ENCODE peak calls at places on chromosomes 5 and 9, in five cellular contexts. R is HCT116, A is H1, K is K562, O is WTC11. H is an unnamed sample.

GRCh38 chr9:132268725-132269352 is 85.9 kb downstream of the SETX start:
- DNase-seq in R (peak; percentile 43), A (peak; percentile 50), K (peak; percentile 72), O (peak; percentile 80), H (peak; percentile 39)

GRCh38 chr5:150368526-150368925 is 11.0 kb downstream of the TCOF1 start:
- DNase-seq in R (no peak), A (no peak), K (no peak), O (no peak), H (no peak)

GRCh38 chr9:91536211-91536691 is 112.6 kb upstream of the NFIL3 start:
- DNase-seq in R (peak; percentile 31), A (no peak), K (no peak), O (no peak), H (peak; percentile 41)

GRCh38 chr9:27591093-27591492 is 17.8 kb upstream of the C9orf72 start:
- DNase-seq in R (no peak), A (no peak), K (no peak), O (no peak), H (no peak)

GRCh38 chr5:147168578-147169327 is 66.1 kb upstream of the STK32A start:
- DNase-seq in R (no peak), A (no peak), K (no peak), O (no peak), H (peak; percentile 77)

GRCh38 chr9:98908897-98909634 is 34.6 kb upstream of the COL15A1 start:
- DNase-seq in R (no peak), A (no peak), K (no peak), O (no peak), H (no peak)

GRCh38 chr5:83927140-83927733 is 206.6 kb upstream of the HAPLN1 start:
- DNase-seq in R (peak; percentile 57), A (peak; percentile 79), K (peak; percentile 27), O (peak; percentile 92), H (peak; percentile 41)

GRCh38 chr9:23851024-23851629 is 25.1 kb upstream of the ELAVL2 start:
- DNase-seq in R (no peak), A (peak; percentile 31), K (no peak), O (peak; percentile 68), H (no peak)

GRCh38 chr5:176910161-176910560 is 11.0 kb upstream of the HK3 start:
- DNase-seq in R (no peak), A (no peak), K (no peak), O (no peak), H (no peak)

DNA sequence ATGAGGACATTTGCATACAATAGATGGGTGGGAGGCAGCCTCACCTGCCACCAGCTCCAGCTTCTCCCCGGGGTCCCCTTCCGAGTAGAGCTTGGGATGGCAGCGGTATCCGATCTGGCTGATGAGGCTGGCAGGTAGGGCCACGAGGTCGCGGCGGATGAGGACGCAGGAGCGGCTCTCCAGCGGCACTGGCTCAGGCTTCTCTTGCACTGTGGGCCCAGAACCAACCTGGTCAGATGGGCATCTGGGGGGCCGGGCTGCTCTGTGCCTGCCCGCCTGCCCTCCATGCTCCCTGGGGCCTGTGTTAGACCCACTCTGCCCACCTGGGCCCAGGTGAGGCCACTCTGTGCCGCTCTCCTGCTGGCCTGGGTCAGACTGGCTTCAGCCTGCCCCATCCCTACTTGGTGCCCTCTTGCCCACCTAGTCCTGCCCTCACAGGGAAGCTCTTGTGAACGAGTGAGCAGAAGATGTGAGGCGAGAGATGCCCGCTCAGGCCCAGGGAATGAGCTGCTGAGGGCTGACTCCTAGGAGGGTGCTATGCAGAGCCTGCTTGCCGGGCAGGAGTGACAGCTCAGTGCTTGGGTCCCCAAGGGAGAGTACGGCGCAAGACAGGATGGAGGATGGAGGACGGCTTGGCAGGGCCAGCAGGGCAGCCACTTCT is 55.2 kb upstream of the UBAC1 start:
- DNase-seq in R (no peak), A (no peak), K (no peak), O (no peak), H (no peak)
- TF ChIP-seq MAX in R (no peak), A (no peak), K (no peak), O (no peak), H (no peak)

DNA sequence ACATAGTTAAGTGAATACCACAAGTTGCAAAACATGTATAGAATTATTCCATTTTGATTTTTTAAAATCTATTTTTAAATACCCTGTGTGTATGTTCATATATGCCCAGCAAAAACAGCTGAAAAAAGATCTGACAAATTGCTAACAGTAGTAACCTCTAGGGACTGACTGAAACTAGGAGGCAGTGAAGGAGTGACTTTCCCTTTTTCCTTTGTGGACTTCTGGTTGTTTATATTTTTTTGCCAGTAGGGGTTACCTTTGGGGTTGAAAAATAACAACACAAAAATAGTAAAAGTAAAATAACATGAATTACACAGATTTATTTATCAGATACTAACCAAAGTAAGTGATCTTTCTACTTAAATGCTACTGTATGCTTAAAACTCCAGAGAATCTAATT is 2.9 kb downstream of the MEGF9 start:
- DNase-seq in R (no peak), A (no peak), K (peak; percentile 22), O (no peak), H (no peak)
- TF ChIP-seq ATF3 in R (no peak), A (no peak), K (no peak), O (no peak), H (no peak)

DNA sequence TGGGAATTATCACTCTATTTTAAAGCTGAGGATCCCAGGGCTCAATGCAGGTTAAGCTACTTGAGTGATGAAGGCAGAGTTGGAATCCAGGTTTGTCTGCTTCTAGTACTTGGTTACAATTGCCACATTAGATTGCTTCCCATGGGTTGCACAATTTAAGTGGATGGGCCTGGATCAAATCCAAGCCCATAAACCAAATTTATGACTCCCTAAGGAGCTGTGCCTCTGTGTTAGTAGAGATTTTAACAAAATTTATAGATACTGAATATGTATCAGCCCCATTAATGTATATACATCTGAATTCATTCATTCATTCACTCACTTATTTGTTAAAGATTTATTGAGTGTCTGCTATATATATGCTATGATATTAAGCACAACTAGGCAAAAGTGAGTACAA is 332.3 kb upstream of the KLF9 start:
- DNase-seq in R (no peak), A (no peak), K (no peak), O (no peak), H (no peak)
- TF ChIP-seq MAX in R (no peak), A (no peak), K (no peak), O (no peak), H (no peak)

DNA sequence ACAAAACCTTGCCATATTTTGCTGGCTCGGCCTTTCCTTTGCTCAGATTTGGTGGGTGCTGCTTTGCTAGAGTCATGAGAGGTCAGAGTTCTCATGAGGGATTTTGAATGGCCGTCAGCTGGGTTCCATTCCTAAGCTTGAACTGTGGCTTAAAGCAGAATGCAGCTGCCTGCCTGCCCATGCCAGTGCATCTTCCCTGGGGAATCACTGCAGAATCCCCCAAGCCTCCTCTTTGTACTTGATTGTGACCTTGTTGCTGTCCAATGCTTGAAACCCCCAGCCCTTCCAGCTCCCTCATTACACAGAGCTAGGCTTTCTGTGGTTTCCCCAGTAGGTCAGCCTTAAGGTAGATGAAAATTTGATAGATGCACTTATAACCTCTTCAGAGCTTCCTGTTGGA is 332.0 kb downstream of the KDM4C start:
- DNase-seq in R (no peak), A (no peak), K (no peak), O (no peak), H (no peak)
- TF ChIP-seq ATF3 in R (no peak), A (no peak), K (no peak), O (no peak), H (no peak)

DNA sequence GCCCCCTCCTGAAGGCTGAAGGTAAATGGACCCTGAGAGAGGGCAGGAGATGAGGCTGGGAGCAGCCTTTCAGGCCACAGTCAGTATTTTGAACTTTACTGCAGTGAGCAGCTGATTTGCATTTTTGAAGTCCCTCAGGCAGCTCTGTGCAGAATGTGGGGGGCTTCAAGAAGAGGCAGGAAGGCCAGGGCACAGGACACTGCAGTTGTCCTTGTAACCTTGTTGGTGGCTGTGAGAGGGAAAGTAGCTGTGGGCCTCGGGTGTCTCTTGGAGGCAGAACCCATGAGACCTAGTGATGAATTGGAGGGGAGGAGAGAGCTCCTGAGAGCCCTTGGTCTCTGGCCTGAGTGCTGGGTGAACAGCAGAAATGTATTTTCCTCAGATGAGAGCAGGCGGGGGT is 2.6 kb downstream of the CCDC180 start:
- DNase-seq in R (no peak), A (no peak), K (no peak), O (no peak), H (no peak)
- TF ChIP-seq MAX in R (no peak), A (no peak), K (no peak), O (no peak), H (no peak)

DNA sequence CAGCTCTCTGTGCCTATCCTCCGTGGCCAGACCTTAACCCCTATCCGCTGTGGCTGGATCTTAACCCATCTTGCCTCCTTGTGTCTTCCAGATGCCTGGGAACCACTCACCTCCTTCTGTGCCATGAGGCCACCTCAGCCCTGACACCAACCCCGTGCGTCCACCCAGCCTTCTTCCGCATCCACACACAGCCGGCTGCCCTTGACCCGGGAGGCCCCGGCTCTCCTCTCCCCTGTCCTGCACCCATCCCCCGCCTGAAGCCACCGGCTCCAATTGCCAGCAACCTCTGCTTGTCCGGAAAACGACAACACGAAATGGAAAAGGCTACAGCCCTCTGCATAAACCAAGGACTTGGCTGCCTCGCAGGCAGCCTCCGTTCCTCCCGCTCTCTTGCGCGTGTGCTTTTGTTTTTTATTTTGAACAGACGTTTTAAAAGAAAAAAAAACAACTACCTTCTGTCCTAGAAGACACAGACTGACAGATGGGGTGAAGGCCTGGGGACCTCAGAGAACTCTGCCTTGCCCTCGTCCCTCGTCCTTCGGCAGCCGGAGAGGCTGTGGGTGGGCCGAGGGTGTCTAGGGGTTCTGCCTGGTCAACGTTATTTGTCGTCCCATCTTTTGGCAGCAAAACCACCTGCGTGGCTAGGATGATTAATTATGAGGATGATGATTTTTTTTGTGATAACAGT is 32.5 kb upstream of the HMCN2 start:
- DNase-seq in R (no peak), A (no peak), K (no peak), O (no peak), H (no peak)
- TF ChIP-seq ATF3 in R (no peak), A (no peak), K (no peak), O (no peak), H (no peak)